ENCODE peak calls at places on chromosomes 7 and 10, in four cellular contexts. J is SK-N-SH, E is K562, Y is HepG2. Z is an unnamed sample.

GRCh38 chr7:18708204-18708603 is 212.7 kb downstream of the HDAC9 start:
- DNase-seq in J (no peak), E (no peak), Y (no peak), Z (no peak)

GRCh38 chr7:96028729-96029128 is 256.4 kb downstream of the DYNC1I1 start:
- DNase-seq in J (no peak), E (no peak), Y (no peak), Z (no peak)

GRCh38 chr7:3399858-3400257 is 98.8 kb downstream of the SDK1 start:
- DNase-seq in J (no peak), E (peak), Y (peak), Z (no peak)

GRCh38 chr7:100503350-100503735 is 19.6 kb downstream of the NYAP1 start:
- DNase-seq in J (no peak), E (no peak), Y (peak), Z (no peak)

GRCh38 chr10:127600479-127600878 is 51.4 kb downstream of the NPS start:
- DNase-seq in J (no peak), E (no peak), Y (peak), Z (no peak)

GRCh38 chr7:137836113-137836509 is 10.7 kb downstream of the DGKI start:
- DNase-seq in J (no peak), E (no peak), Y (no peak), Z (no peak)

GRCh38 chr10:95499482-95499989 is 61.6 kb downstream of the SORBS1 start:
- DNase-seq in J (no peak), E (no peak), Y (peak), Z (no peak)

GRCh38 chr7:85972504-85973141 is 671.1 kb upstream of the GRM3 start:
- DNase-seq in J (no peak), E (no peak), Y (no peak), Z (no peak)

GRCh38 chr7:139602143-139602722 is 78.7 kb downstream of the CLEC2L start:
- DNase-seq in J (peak), E (peak), Y (peak), Z (no peak)

GRCh38 chr7:34087892-34088891 is 182.9 kb downstream of the BMPER start:
- DNase-seq in J (peak), E (peak), Y (peak), Z (no peak)

GRCh38 chr10:19592276-19592675 is 224.0 kb upstream of the PLXDC2 start:
- DNase-seq in J (no peak), E (no peak), Y (peak), Z (no peak)

GRCh38 chr10:132690401-132690800 is 95.5 kb downstream of the NKX6-2 start:
- DNase-seq in J (no peak), E (no peak), Y (no peak), Z (no peak)

GRCh38 chr10:48361201-48361600 is 54.7 kb downstream of the MAPK8 start:
- DNase-seq in J (no peak), E (no peak), Y (no peak), Z (no peak)

GRCh38 chr7:103106336-103107070 is 31.6 kb downstream of the ARMC10 start:
- DNase-seq in J (no peak), E (peak), Y (peak), Z (no peak)

GRCh38 chr7:80806653-80807052 is 112.2 kb downstream of the SEMA3C start:
- DNase-seq in J (no peak), E (no peak), Y (no peak), Z (no peak)

GRCh38 chr10:27741173-27742091 is 4.2 kb downstream of the MKX start:
- DNase-seq in J (peak), E (no peak), Y (no peak), Z (no peak)

GRCh38 chr7:28163955-28164354 is 16.6 kb downstream of the JAZF1 start:
- DNase-seq in J (no peak), E (no peak), Y (no peak), Z (no peak)

GRCh38 chr10:122374859-122375721 is 582 bp downstream of the PLEKHA1 start:
- DNase-seq in J (peak), E (peak), Y (peak), Z (peak)

GRCh38 chr10:13984647-13985155 is 346.0 kb downstream of the FRMD4A start:
- DNase-seq in J (no peak), E (no peak), Y (no peak), Z (no peak)

GRCh38 chr7:148031816-148032215 is 558.8 kb upstream of the C7orf33 start:
- DNase-seq in J (no peak), E (no peak), Y (no peak), Z (no peak)

GRCh38 chr10:75959209-75959608 is 527.8 kb downstream of the LRMDA start:
- DNase-seq in J (no peak), E (no peak), Y (peak), Z (no peak)

GRCh38 chr7:158606111-158606510 is 18.5 kb upstream of the PTPRN2 start:
- DNase-seq in J (no peak), E (no peak), Y (no peak), Z (no peak)

GRCh38 chr7:66167773-66168367 is 37.3 kb upstream of the TPST1 start:
- DNase-seq in J (peak), E (no peak), Y (peak), Z (no peak)

GRCh38 chr10:6748029-6748428 is 168.0 kb upstream of the PRKCQ start:
- DNase-seq in J (no peak), E (no peak), Y (no peak), Z (no peak)

GRCh38 chr7:112192236-112193154 is 13.7 kb downstream of the DOCK4 start:
- DNase-seq in J (no peak), E (no peak), Y (no peak), Z (no peak)

GRCh38 chr10:70761727-70762350 is 23.3 kb downstream of the TBATA start:
- DNase-seq in J (no peak), E (no peak), Y (no peak), Z (no peak)

GRCh38 chr7:149773446-149774236 is at the start of gene ZNF467:
- DNase-seq in J (peak), E (peak), Y (no peak), Z (no peak)

GRCh38 chr7:42238709-42239395 is 1.8 kb upstream of the GLI3 start:
- DNase-seq in J (no peak), E (no peak), Y (no peak), Z (no peak)

GRCh38 chr7:18503068-18503859 is 7.7 kb downstream of the HDAC9 start:
- DNase-seq in J (no peak), E (no peak), Y (no peak), Z (no peak)

GRCh38 chr10:44195120-44196007 is 189.5 kb downstream of the CXCL12 start:
- DNase-seq in J (no peak), E (no peak), Y (peak), Z (no peak)

GRCh38 chr10:117543245-117543998 is 876 bp downstream of the EMX2 start:
- DNase-seq in J (peak), E (no peak), Y (no peak), Z (no peak)

GRCh38 chr7:139731802-139732470 is 45.9 kb downstream of the HIPK2 start:
- DNase-seq in J (no peak), E (no peak), Y (peak), Z (no peak)

GRCh38 chr7:36514289-36515243 is 124.9 kb downstream of the ANLN start:
- DNase-seq in J (peak), E (no peak), Y (no peak), Z (no peak)

GRCh38 chr10:50634479-50634878 is 10.7 kb upstream of the SGMS1 start:
- DNase-seq in J (no peak), E (no peak), Y (no peak), Z (no peak)

GRCh38 chr7:120550494-120551048 is 277.6 kb downstream of the KCND2 start:
- DNase-seq in J (no peak), E (no peak), Y (no peak), Z (no peak)

GRCh38 chr10:69004821-69005220 is 16.2 kb downstream of the KIFBP start:
- DNase-seq in J (peak), E (peak), Y (peak), Z (no peak)

DNA sequence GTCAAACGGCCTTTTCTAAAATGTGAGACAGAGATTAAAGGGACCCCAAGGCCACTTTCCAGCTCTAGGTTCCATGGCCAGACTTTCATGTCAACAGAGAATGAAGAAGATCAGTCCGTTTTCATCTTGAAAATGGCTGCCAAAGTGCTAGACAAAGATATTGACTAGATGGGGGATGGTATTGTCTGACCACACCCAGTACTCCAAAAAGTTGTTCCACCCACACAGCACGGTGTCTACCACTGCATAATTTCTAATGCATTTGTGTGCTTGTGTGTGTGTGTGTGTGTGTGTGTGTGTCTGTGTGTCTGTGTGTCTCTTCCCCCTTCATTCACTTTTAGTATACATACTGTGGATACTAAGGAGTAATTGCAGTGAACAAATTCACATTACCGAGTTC is 1.3 kb downstream of the COL1A2 start:
- DNase-seq in J (no peak), E (peak), Y (no peak), Z (no peak)
- TF ChIP-seq NFIC in J (no peak), E (no peak), Y (no peak), Z (no peak)

GRCh38 chr7:99219185-99219767 is 11.4 kb upstream of the KPNA7 start:
- DNase-seq in J (no peak), E (no peak), Y (peak), Z (no peak)

GRCh38 chr7:99218406-99219184 is 10.7 kb upstream of the KPNA7 start:
- DNase-seq in J (no peak), E (no peak), Y (no peak), Z (no peak)

GRCh38 chr7:99219985-99220384 is 12.1 kb upstream of the KPNA7 start:
- DNase-seq in J (peak), E (no peak), Y (no peak), Z (no peak)

GRCh38 chr7:99224263-99224947 is 16.5 kb upstream of the KPNA7 start:
- DNase-seq in J (no peak), E (peak), Y (peak), Z (peak)

DNA sequence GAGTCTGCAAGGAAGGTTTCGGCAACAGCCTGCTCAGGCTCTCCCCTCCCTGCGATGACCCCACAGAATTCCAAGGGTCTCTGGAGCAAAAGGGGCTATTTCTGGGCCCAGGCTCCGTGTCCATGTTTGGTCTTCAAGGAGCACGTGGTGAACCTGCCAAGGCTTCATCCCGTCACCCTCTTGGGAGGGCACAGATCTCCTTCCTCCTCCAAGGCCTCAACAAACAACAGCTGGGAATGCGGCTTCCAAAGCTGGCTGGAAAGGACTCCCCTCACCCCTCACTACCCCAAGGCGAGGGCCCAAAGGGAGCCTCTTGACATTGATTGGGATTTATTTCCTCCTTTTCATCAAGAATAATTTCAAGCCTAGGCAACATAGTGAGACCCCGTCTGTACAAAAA is 14.0 kb upstream of the KPNA7 start:
- DNase-seq in J (no peak), E (no peak), Y (no peak), Z (no peak)
- TF ChIP-seq NFIC in J (no peak), E (no peak), Y (no peak), Z (no peak)

GRCh38 chr7:15556706-15557105 is 5.1 kb downstream of the AGMO start:
- DNase-seq in J (no peak), E (no peak), Y (no peak), Z (no peak)

GRCh38 chr7:15557186-15557585 is 4.6 kb downstream of the AGMO start:
- DNase-seq in J (no peak), E (no peak), Y (no peak), Z (no peak)

GRCh38 chr7:15557686-15558085 is 4.1 kb downstream of the AGMO start:
- DNase-seq in J (no peak), E (no peak), Y (no peak), Z (no peak)

GRCh38 chr7:15560968-15561367 is 847 bp downstream of the AGMO start:
- DNase-seq in J (no peak), E (no peak), Y (no peak), Z (no peak)

GRCh38 chr7:15558747-15559146 is 3.1 kb downstream of the AGMO start:
- DNase-seq in J (no peak), E (no peak), Y (no peak), Z (no peak)
- TF ChIP-seq NFIC in J (no peak), E (no peak), Y (no peak), Z (no peak)

GRCh38 chr10:11473128-11473760 is 138.2 kb downstream of the USP6NL start:
- DNase-seq in J (no peak), E (no peak), Y (no peak), Z (no peak)

GRCh38 chr10:11478807-11479206 is 132.6 kb downstream of the USP6NL start:
- DNase-seq in J (no peak), E (no peak), Y (no peak), Z (no peak)

GRCh38 chr10:11472158-11472753 is 139.2 kb downstream of the USP6NL start:
- DNase-seq in J (peak), E (peak), Y (peak), Z (no peak)

GRCh38 chr10:11479307-11479706 is 132.1 kb downstream of the USP6NL start:
- DNase-seq in J (no peak), E (no peak), Y (no peak), Z (no peak)

DNA sequence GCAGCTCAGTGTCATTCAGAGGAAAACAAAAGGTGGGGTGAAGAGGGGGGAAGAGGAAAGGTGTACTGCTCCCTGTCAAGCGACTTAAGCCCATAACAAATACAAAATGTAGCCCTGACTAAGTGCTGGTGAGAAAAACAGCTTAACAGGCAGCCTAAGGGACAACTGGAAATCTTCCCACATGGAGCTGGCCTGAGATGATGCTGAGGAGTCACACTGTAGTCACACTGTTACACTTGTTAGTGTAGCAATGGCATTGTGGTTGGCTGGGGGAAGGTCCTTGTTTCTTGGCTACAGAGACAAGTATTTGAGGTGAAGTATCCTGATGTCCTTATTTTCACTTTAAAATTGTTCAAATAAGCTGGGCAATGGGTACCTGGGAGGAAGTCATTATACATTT is 135.4 kb downstream of the USP6NL start:
- DNase-seq in J (no peak), E (no peak), Y (no peak), Z (no peak)
- TF ChIP-seq NFIC in J (no peak), E (no peak), Y (no peak), Z (no peak)